ENCODE peak calls at places on chromosomes 16 and 17, in four cellular contexts. V, R, H and F are unnamed samples.

GRCh38 chr17:8162997-8163977 is 539 bp upstream of the VAMP2 start:
- DNase-seq in V (no peak), R (no peak), H (no peak), F (peak; percentile 58)

GRCh38 chr16:35201151-35201550 is 1741.7 kb downstream of the TP53TG3F start:
- DNase-seq in V (no peak), R (no peak), H (no peak), F (no peak)

GRCh38 chr16:85824161-85825135 is 25.0 kb downstream of the COX4I1 start:
- DNase-seq in V (no peak), R (no peak), H (no peak), F (no peak)

GRCh38 chr16:11583889-11584565 is 2.7 kb downstream of the LITAF start:
- DNase-seq in V (peak; percentile 41), R (no peak), H (no peak), F (no peak)

GRCh38 chr16:83356266-83356665 is 451.5 kb upstream of the HSBP1 start:
- DNase-seq in V (peak; percentile 58), R (no peak), H (no peak), F (peak; percentile 33)

GRCh38 chr17:3980381-3980975 is 16.2 kb upstream of the ATP2A3 start:
- DNase-seq in V (no peak), R (no peak), H (no peak), F (no peak)

GRCh38 chr17:12256380-12256995 is 235.8 kb downstream of the MAP2K4 start:
- DNase-seq in V (peak; percentile 69), R (no peak), H (no peak), F (peak; percentile 45)

GRCh38 chr17:4607261-4607731 is 23.0 kb downstream of the SMTNL2 start:
- DNase-seq in V (no peak), R (no peak), H (no peak), F (no peak)

GRCh38 chr17:59174671-59175070 is 19.1 kb downstream of the PRR11 start:
- DNase-seq in V (no peak), R (no peak), H (no peak), F (no peak)

GRCh38 chr17:50630524-50631194 is 4.0 kb upstream of the ABCC3 start:
- DNase-seq in V (peak; percentile 89), R (peak; percentile 13), H (no peak), F (no peak)

GRCh38 chr17:82390015-82390859 is 18.7 kb downstream of the UTS2R start:
- DNase-seq in V (no peak), R (no peak), H (no peak), F (no peak)

GRCh38 chr16:75292691-75293090 is 41.3 kb upstream of the BCAR1 start:
- DNase-seq in V (peak; percentile 23), R (no peak), H (no peak), F (no peak)

GRCh38 chr17:75073618-75074047 is 14.1 kb upstream of the SLC16A5 start:
- DNase-seq in V (no peak), R (no peak), H (no peak), F (no peak)

GRCh38 chr17:78933959-78934568 is 8.9 kb upstream of the TIMP2 start:
- DNase-seq in V (peak; percentile 95), R (no peak), H (no peak), F (peak; percentile 99)

GRCh38 chr17:17837966-17838962 is 1.5 kb upstream of the SREBF1 start:
- DNase-seq in V (peak; percentile 86), R (no peak), H (no peak), F (peak; percentile 63)

GRCh38 chr16:66928702-66929388 is 3.5 kb upstream of the RRAD start:
- DNase-seq in V (no peak), R (no peak), H (no peak), F (no peak)

GRCh38 chr17:81508639-81509047 is 4.0 kb downstream of the ACTG1 start:
- DNase-seq in V (peak; percentile 42), R (no peak), H (no peak), F (no peak)

GRCh38 chr17:67477687-67478086 is 100.6 kb downstream of the PITPNC1 start:
- DNase-seq in V (peak; percentile 88), R (peak; percentile 32), H (no peak), F (no peak)

GRCh38 chr16:82995927-82996441 is 369.2 kb downstream of the CDH13 start:
- DNase-seq in V (no peak), R (no peak), H (no peak), F (peak; percentile 46)

GRCh38 chr17:7997186-7997585 is 5.2 kb upstream of the GUCY2D start:
- DNase-seq in V (peak; percentile 66), R (no peak), H (no peak), F (no peak)

GRCh38 chr17:61996916-61997605 is 68.0 kb downstream of the MED13 start:
- DNase-seq in V (no peak), R (no peak), H (no peak), F (no peak)

GRCh38 chr16:50139580-50139979 is 13.5 kb upstream of the TENT4B start:
- DNase-seq in V (no peak), R (no peak), H (no peak), F (no peak)

GRCh38 chr16:68921654-68922053 is 78.3 kb downstream of the TANGO6 start:
- DNase-seq in V (peak; percentile 95), R (no peak), H (no peak), F (no peak)

GRCh38 chr17:1485748-1486376 is 6.6 kb downstream of the MYO1C start:
- DNase-seq in V (peak; percentile 31), R (peak; percentile 43), H (no peak), F (peak; percentile 72)

GRCh38 chr17:3502466-3502865 is 26.7 kb downstream of the ASPA start:
- DNase-seq in V (no peak), R (no peak), H (no peak), F (no peak)

GRCh38 chr17:36152639-36153120 is 23.8 kb downstream of the TBC1D3B start:
- DNase-seq in V (no peak), R (no peak), H (no peak), F (no peak)

GRCh38 chr16:28880955-28881354 is 2.7 kb downstream of the ATP2A1 start:
- DNase-seq in V (no peak), R (no peak), H (no peak), F (no peak)

GRCh38 chr16:49754495-49755290 is 101.2 kb downstream of the ZNF423 start:
- DNase-seq in V (no peak), R (no peak), H (no peak), F (no peak)

GRCh38 chr17:50833396-50834125 is 1.8 kb upstream of the WFIKKN2 start:
- DNase-seq in V (no peak), R (no peak), H (peak; percentile 58), F (no peak)

GRCh38 chr17:17935321-17936271 is 36.6 kb downstream of the TOM1L2 start:
- DNase-seq in V (peak; percentile 86), R (no peak), H (no peak), F (no peak)

GRCh38 chr17:67998466-67998865 is 2.2 kb upstream of the C17orf58 start:
- DNase-seq in V (no peak), R (no peak), H (no peak), F (no peak)

GRCh38 chr17:63490321-63490720 is 13.5 kb downstream of the ACE start:
- DNase-seq in V (no peak), R (no peak), H (no peak), F (no peak)

GRCh38 chr16:8924214-8924613 is 39.5 kb downstream of the USP7 start:
- DNase-seq in V (no peak), R (no peak), H (no peak), F (no peak)

GRCh38 chr17:32910769-32911168 is 17.2 kb upstream of the TMEM98 start:
- DNase-seq in V (no peak), R (no peak), H (no peak), F (no peak)

GRCh38 chr17:11178576-11178975 is 62.4 kb upstream of the SHISA6 start:
- DNase-seq in V (no peak), R (no peak), H (no peak), F (no peak)

GRCh38 chr17:78316867-78317816 is 42.7 kb downstream of the SOCS3 start:
- DNase-seq in V (peak; percentile 50), R (no peak), H (no peak), F (no peak)

GRCh38 chr17:40497704-40498103 is 3.7 kb downstream of the TNS4 start:
- DNase-seq in V (peak; percentile 44), R (no peak), H (no peak), F (no peak)

GRCh38 chr17:28204751-28205150 is 114.2 kb upstream of the TMEM97 start:
- DNase-seq in V (peak; percentile 71), R (no peak), H (no peak), F (no peak)